ENCODE peak calls at places on chromosomes 13 and 19, in four cellular contexts. B is activated naive CD4-positive, alpha-beta T cell treated with anti-CD3 and anti-CD28 coated beads for 36 hours; N is T-cell; Q is fibroblast of lung. C is an unnamed sample.

GRCh38 chr13:103371271-103371670 is 305.1 kb upstream of the SLC10A2 start:
- DNase-seq in N (no peak), B (no peak), Q (peak), C (no peak)

GRCh38 chr19:29634002-29634401 is 27.9 kb downstream of the POP4 start:
- DNase-seq in Q (no peak), B (no peak), N (no peak), C (no peak)

GRCh38 chr19:14006766-14007562 is 844 bp upstream of the RFX1 start:
- DNase-seq in Q (no peak), B (no peak), N (no peak), C (no peak)

GRCh38 chr19:45824041-45824471 is 8.9 kb upstream of the RSPH6A start:
- DNase-seq in Q (peak), N (no peak), B (no peak), C (no peak)

GRCh38 chr13:102770435-102770834 is 3.2 kb downstream of the TEX30 start:
- DNase-seq in N (no peak), B (no peak), Q (no peak), C (no peak)

GRCh38 chr13:27960362-27961226 is 8.5 kb downstream of the CDX2 start:
- DNase-seq in B (peak), Q (no peak), N (no peak), C (no peak)

GRCh38 chr13:103099894-103100293 is 33.7 kb upstream of the SLC10A2 start:
- DNase-seq in Q (no peak), N (no peak), B (no peak), C (no peak)

GRCh38 chr19:15640294-15640903 is at the start of gene CYP4F3:
- DNase-seq in Q (no peak), N (no peak), B (no peak), C (no peak)

GRCh38 chr19:47503130-47503822 is 11.6 kb downstream of the NAPA start:
- DNase-seq in Q (no peak), N (no peak), B (no peak), C (no peak)

GRCh38 chr13:36919206-36919832 is 719 bp downstream of the SMAD9 start:
- DNase-seq in B (no peak), Q (peak), N (no peak), C (peak)

GRCh38 chr19:33388817-33389573 is 15.5 kb downstream of the CEBPG start:
- DNase-seq in B (no peak), N (no peak), Q (no peak), C (no peak)

GRCh38 chr13:97275775-97276501 is 53.8 kb downstream of the MBNL2 start:
- DNase-seq in N (no peak), B (no peak), Q (no peak), C (no peak)

GRCh38 chr13:114129649-114130062 is 2.8 kb downstream of the RASA3 start:
- DNase-seq in Q (no peak), B (peak), N (no peak), C (peak)

GRCh38 chr19:10762656-10763055 is 44.8 kb downstream of the DNM2 start:
- DNase-seq in N (peak), Q (no peak), B (peak), C (no peak)

GRCh38 chr19:3509566-3509989 is 3.5 kb downstream of the FZR1 start:
- DNase-seq in B (peak), Q (peak), N (no peak), C (no peak)

GRCh38 chr19:29724741-29725140 is 9.7 kb upstream of the C19orf12 start:
- DNase-seq in N (no peak), B (no peak), Q (no peak), C (no peak)

GRCh38 chr13:29743229-29743786 is 107.1 kb downstream of the UBL3 start:
- DNase-seq in N (no peak), Q (peak), B (no peak), C (no peak)

GRCh38 chr13:43564941-43565340 is 221.8 kb downstream of the ENOX1 start:
- DNase-seq in N (no peak), Q (no peak), B (no peak), C (no peak)

GRCh38 chr19:6402834-6403608 is 10.1 kb upstream of the GTF2F1 start:
- DNase-seq in B (no peak), N (no peak), Q (peak), C (no peak)

GRCh38 chr13:66974889-66975288 is 255.2 kb downstream of the PCDH9 start:
- DNase-seq in N (no peak), Q (no peak), B (no peak), C (no peak)

GRCh38 chr13:111958612-111959395 is 108.1 kb upstream of the SOX1 start:
- DNase-seq in Q (no peak), N (no peak), B (no peak), C (no peak)

GRCh38 chr13:45838171-45838745 is 13.3 kb downstream of the SIAH3 start:
- DNase-seq in B (no peak), Q (peak), N (no peak), C (no peak)

GRCh38 chr19:21463449-21464105 is 41.8 kb upstream of the ZNF429 start:
- DNase-seq in N (no peak), Q (peak), B (peak), C (no peak)